ENCODE peak calls at places on chromosomes 2 and 18, in eight cellular contexts. V is RWPE2; N is CD4-positive, alpha-beta memory T cell; E is thoracic aorta; R is stomach; K is A549; S is AG04450; T is body of pancreas. P is an unnamed sample.

GRCh38 chr2:167785606-167786005 is 461.8 kb downstream of the STK39 start:
- DNase-seq in V (no peak), T (no peak), E (no peak), R (no peak), N (no peak), S (no peak), K (no peak), P (no peak)

GRCh38 chr2:23384551-23385349 is at the start of gene KLHL29:
- DNase-seq in V (no peak), R (peak; percentile 85), K (peak; percentile 62), S (no peak), N (peak; percentile 53), E (no peak), T (peak; percentile 78), P (peak; percentile 58)

GRCh38 chr2:3299703-3300102 is 77.9 kb downstream of the EIPR1 start:
- DNase-seq in N (no peak), R (no peak), K (no peak), S (no peak), E (no peak), V (no peak), T (no peak), P (no peak)

GRCh38 chr18:23825978-23826405 is 136.7 kb downstream of the LAMA3 start:
- DNase-seq in T (peak; percentile 51), K (no peak), S (no peak), E (peak; percentile 64), R (no peak), N (no peak), V (no peak), P (no peak)

GRCh38 chr18:79517322-79517721 is 121.6 kb downstream of the NFATC1 start:
- DNase-seq in R (no peak), N (peak; percentile 34), S (no peak), V (peak; percentile 15), E (no peak), K (no peak), T (no peak), P (no peak)

GRCh38 chr2:225117061-225117716 is 74.9 kb upstream of the DOCK10 start:
- DNase-seq in E (no peak), S (no peak), K (no peak), V (no peak), R (no peak), T (no peak), N (no peak), P (no peak)

GRCh38 chr2:26685943-26686839 is 6.3 kb upstream of the KCNK3 start:
- DNase-seq in E (no peak), S (no peak), T (peak; percentile 76), V (peak; percentile 23), R (no peak), K (no peak), N (no peak), P (no peak)

GRCh38 chr18:74291771-74292540 is at the start of gene CYB5A:
- DNase-seq in K (peak; percentile 95), N (peak; percentile 98), E (peak; percentile 89), S (peak; percentile 94), V (peak; percentile 94), R (peak; percentile 98), T (peak; percentile 98), P (peak; percentile 98)

GRCh38 chr2:20061476-20061875 is 10.0 kb upstream of the LAPTM4A start:
- DNase-seq in E (no peak), K (no peak), R (no peak), V (no peak), S (peak; percentile 38), T (no peak), N (no peak), P (no peak)

GRCh38 chr18:2302012-2302411 is 269.3 kb downstream of the METTL4 start:
- DNase-seq in V (no peak), K (no peak), S (no peak), E (no peak), R (no peak), T (no peak), N (no peak), P (no peak)

GRCh38 chr18:2301316-2301715 is 270.0 kb downstream of the METTL4 start:
- DNase-seq in T (no peak), R (no peak), V (no peak), E (no peak), K (no peak), S (no peak), N (no peak), P (no peak)

GRCh38 chr18:2304378-2305175 is 266.7 kb downstream of the METTL4 start:
- DNase-seq in K (peak; percentile 60), N (no peak), E (no peak), R (no peak), T (peak; percentile 10), S (no peak), V (no peak), P (no peak)

GRCh38 chr18:2303517-2304238 is 267.6 kb downstream of the METTL4 start:
- DNase-seq in S (no peak), N (no peak), K (peak; percentile 36), R (no peak), E (no peak), T (no peak), V (no peak), P (no peak)

DNA sequence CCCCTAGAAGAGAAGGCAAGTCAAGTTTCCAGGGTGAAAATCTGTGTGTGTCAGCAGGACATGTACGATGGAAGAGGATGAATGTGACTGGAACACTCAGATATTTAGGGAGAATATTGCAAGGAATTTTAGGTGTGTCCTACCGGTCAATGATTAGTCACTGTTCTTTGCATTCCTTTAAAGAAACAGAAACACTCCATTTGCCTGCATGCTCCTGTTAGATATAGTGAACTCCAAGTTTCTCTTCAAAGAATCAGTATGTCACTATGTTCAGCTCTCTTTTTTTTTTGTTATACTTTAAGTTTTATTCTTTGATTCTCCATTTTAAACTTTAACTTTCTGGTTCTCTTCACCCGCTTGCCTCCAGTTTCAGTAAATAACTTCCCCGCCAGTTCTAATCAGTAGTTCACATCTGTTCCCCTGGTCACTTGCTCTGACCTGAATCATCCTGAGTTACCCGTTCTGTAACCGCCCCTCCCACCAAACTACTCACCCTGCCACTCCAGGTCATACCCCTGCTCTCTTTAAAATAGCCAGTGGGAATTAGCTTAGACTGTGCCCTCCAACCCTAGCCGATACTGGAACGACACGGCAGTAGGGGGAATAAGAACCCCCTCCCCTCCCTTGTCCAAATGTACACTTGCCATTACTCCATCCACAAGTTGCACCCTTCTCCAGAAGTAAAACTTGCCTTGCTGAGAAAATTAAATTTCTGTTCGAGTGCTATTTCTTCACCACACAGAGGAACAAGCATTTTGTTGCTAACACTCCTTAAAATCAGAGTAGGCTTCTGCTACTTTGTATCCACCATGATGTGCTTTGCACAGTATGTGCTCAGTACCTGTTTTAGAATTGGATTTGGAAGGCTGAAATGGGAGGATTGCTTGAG is 268.4 kb downstream of the METTL4 start:
- DNase-seq in T (no peak), K (peak; percentile 82), R (no peak), N (no peak), V (no peak), S (no peak), E (no peak), P (no peak)
- H3K27ac ChIP-seq in T (no peak overlapping the region), K (peak overlapping the region; percentile 89), R (no peak overlapping the region), N (no peak overlapping the region), V (peak overlapping the region; percentile 88), S (no peak overlapping the region), E (no peak overlapping the region), P (no peak overlapping the region)

DNA sequence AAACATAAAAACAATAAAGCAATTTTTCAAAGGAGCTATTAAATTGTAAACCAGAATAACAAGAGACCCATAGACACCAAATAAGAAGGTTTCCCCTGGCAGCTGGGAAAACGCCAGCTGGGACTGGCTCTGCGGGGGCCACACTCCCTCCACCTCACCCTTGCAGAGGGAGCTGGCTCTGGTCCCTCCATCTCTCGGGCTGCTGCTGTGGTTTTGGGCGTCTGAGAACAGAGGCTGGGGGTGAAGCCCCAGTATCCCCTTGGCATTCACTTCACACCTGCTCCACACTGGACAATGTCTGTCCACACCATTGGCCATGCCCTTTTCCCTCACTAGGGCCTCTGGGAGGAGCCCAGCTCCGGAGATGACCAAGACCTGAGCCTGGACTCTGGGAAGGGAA is 62.2 kb upstream of the OTOS start:
- DNase-seq in S (no peak), K (no peak), T (no peak), N (no peak), R (no peak), V (peak; percentile 31), E (no peak), P (no peak)
- H3K4me3 ChIP-seq in S (no peak overlapping the region), K (no peak overlapping the region), T (no peak overlapping the region), N (no peak overlapping the region), R (no peak overlapping the region), V (no peak overlapping the region), E (no peak overlapping the region), P (no peak overlapping the region)

GRCh38 chr2:151729837-151730236 is 4.4 kb downstream of the NEB start:
- DNase-seq in R (no peak), T (no peak), N (no peak), K (no peak), S (no peak), E (no peak), V (no peak), P (no peak)
- H3K27ac ChIP-seq in R (no peak overlapping the region), T (no peak overlapping the region), N (no peak overlapping the region), K (peak overlapping the region; percentile 22), S (no peak overlapping the region), E (no peak overlapping the region), V (no peak overlapping the region), P (no peak overlapping the region)

GRCh38 chr2:12107849-12108420 is 361.5 kb downstream of the LPIN1 start:
- DNase-seq in S (no peak), T (peak; percentile 44), E (no peak), R (peak; percentile 77), N (no peak), K (no peak), V (no peak), P (no peak)

GRCh38 chr2:12113364-12113763 is 366.9 kb downstream of the LPIN1 start:
- DNase-seq in V (no peak), K (no peak), R (no peak), N (no peak), S (no peak), E (no peak), T (no peak), P (no peak)

GRCh38 chr2:12106440-12107080 is 360.1 kb downstream of the LPIN1 start:
- DNase-seq in R (peak; percentile 28), N (no peak), V (peak; percentile 93), E (no peak), T (peak; percentile 44), S (peak; percentile 96), K (peak; percentile 63), P (no peak)

GRCh38 chr2:12110074-12110473 is 363.6 kb downstream of the LPIN1 start:
- DNase-seq in E (no peak), K (no peak), R (no peak), N (peak; percentile 34), V (no peak), S (no peak), T (no peak), P (no peak)

DNA sequence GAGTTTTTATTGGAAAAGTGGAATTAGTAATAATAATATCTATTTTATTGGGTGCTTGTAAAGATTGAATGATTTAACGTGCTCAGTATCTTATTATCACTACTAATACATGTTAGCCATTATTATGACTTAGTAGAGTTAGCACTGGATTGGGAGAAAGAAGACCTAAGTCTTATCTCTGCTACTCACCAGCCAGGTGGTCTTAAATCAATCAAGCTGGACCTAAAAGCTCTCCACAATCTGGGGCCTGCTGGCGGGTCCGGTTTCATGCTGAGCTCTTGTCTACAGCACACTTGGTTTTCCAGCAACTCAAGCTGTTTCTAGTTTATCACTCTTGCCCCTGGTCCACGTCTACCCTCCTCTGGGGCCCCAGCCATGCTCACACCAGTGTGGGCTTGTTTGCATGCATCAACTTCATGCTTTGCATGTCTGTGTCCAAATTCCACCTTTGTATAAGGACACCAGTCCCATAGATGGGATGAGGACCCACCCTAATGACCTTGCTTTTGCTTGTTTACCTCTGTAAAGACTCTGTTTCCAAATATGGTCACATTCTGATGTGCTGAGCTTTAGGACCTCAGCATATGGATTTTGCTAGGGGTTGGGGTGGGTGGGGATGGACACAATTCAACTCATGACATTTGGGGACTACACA is 363.1 kb downstream of the LPIN1 start:
- DNase-seq in S (no peak), V (no peak), R (no peak), T (no peak), E (no peak), K (no peak), N (no peak), P (no peak)
- H3K4me3 ChIP-seq in S (no peak overlapping the region), V (no peak overlapping the region), R (no peak overlapping the region), T (no peak overlapping the region), E (no peak overlapping the region), K (no peak overlapping the region), N (no peak overlapping the region), P (no peak overlapping the region)

P was measured in CD8-positive, alpha-beta T cell.